ENCODE peak calls at places on chromosomes 5 and 9, in nine cellular contexts. One of them, this sample, is unnamed. For H3K4me1 and H3K27me3, the result is how much of the 10 kb centered on the place peaks cover.

GRCh38 chr9:80592413-80592812 is 1020.6 kb downstream of the TLE4 start:
- DNase-seq in CD4-positive, alpha-beta memory T cell: no peak
- DNase-seq in CD4-positive, CD25-positive, alpha-beta regulatory T cell: no peak
- DNase-seq in colonic mucosa: no peak
- DNase-seq in HCT116: no peak
- DNase-seq in tibial nerve: no peak
- DNase-seq in upper lobe of right lung: no peak
- DNase-seq in left ventricle myocardium inferior: no peak
- DNase-seq in fibroblast of lung: no peak
- DNase-seq in this sample: no peak

GRCh38 chr5:133403741-133404364 is 208.5 kb downstream of the FSTL4 start:
- DNase-seq in colonic mucosa: no peak
- DNase-seq in CD4-positive, alpha-beta memory T cell: no peak
- DNase-seq in CD4-positive, CD25-positive, alpha-beta regulatory T cell: no peak
- DNase-seq in HCT116: no peak
- DNase-seq in fibroblast of lung: no peak
- DNase-seq in upper lobe of right lung: no peak
- DNase-seq in left ventricle myocardium inferior: no peak
- DNase-seq in tibial nerve: no peak
- DNase-seq in this sample: no peak

GRCh38 chr5:34915856-34916192 is 313 bp downstream of the BRIX1 start:
- DNase-seq in fibroblast of lung: no peak
- DNase-seq in left ventricle myocardium inferior: no peak
- DNase-seq in upper lobe of right lung: no peak
- DNase-seq in colonic mucosa: no peak
- DNase-seq in CD4-positive, CD25-positive, alpha-beta regulatory T cell: no peak
- DNase-seq in HCT116: no peak
- DNase-seq in tibial nerve: no peak
- DNase-seq in CD4-positive, alpha-beta memory T cell: no peak
- DNase-seq in this sample: no peak

GRCh38 chr9:111429175-111429574 is 55.0 kb downstream of the ECPAS start:
- DNase-seq in colonic mucosa: no peak
- DNase-seq in left ventricle myocardium inferior: no peak
- DNase-seq in fibroblast of lung: no peak
- DNase-seq in CD4-positive, CD25-positive, alpha-beta regulatory T cell: no peak
- DNase-seq in HCT116: no peak
- DNase-seq in CD4-positive, alpha-beta memory T cell: no peak
- DNase-seq in upper lobe of right lung: no peak
- DNase-seq in tibial nerve: no peak
- DNase-seq in this sample: no peak

GRCh38 chr5:178416919-178417318 is 173.3 kb downstream of the COL23A1 start:
- DNase-seq in colonic mucosa: no peak
- DNase-seq in tibial nerve: no peak
- DNase-seq in upper lobe of right lung: no peak
- DNase-seq in CD4-positive, CD25-positive, alpha-beta regulatory T cell: no peak
- DNase-seq in fibroblast of lung: no peak
- DNase-seq in left ventricle myocardium inferior: no peak
- DNase-seq in HCT116: no peak
- DNase-seq in CD4-positive, alpha-beta memory T cell: no peak
- DNase-seq in this sample: no peak

GRCh38 chr5:1484416-1485319 is 39.1 kb downstream of the LPCAT1 start:
- DNase-seq in CD4-positive, CD25-positive, alpha-beta regulatory T cell: no peak
- DNase-seq in upper lobe of right lung: no peak
- DNase-seq in CD4-positive, alpha-beta memory T cell: no peak
- DNase-seq in colonic mucosa: no peak
- DNase-seq in fibroblast of lung: no peak
- DNase-seq in tibial nerve: no peak
- DNase-seq in left ventricle myocardium inferior: no peak
- DNase-seq in HCT116: no peak
- DNase-seq in this sample: no peak

GRCh38 chr5:121628783-121629182 is 222.9 kb upstream of the FTMT start:
- DNase-seq in CD4-positive, CD25-positive, alpha-beta regulatory T cell: no peak
- DNase-seq in left ventricle myocardium inferior: no peak
- DNase-seq in tibial nerve: no peak
- DNase-seq in fibroblast of lung: peak
- DNase-seq in colonic mucosa: no peak
- DNase-seq in CD4-positive, alpha-beta memory T cell: no peak
- DNase-seq in HCT116: no peak
- DNase-seq in upper lobe of right lung: no peak
- DNase-seq in this sample: no peak

GRCh38 chr9:9645006-9645405 is 967.8 kb downstream of the PTPRD start:
- DNase-seq in tibial nerve: no peak
- DNase-seq in upper lobe of right lung: no peak
- DNase-seq in CD4-positive, alpha-beta memory T cell: no peak
- DNase-seq in fibroblast of lung: no peak
- DNase-seq in CD4-positive, CD25-positive, alpha-beta regulatory T cell: no peak
- DNase-seq in left ventricle myocardium inferior: no peak
- DNase-seq in HCT116: no peak
- DNase-seq in colonic mucosa: no peak
- DNase-seq in this sample: no peak

GRCh38 chr9:124411514-124412227 is 3.6 kb downstream of the PSMB7 start:
- DNase-seq in colonic mucosa: no peak
- DNase-seq in CD4-positive, CD25-positive, alpha-beta regulatory T cell: no peak
- DNase-seq in upper lobe of right lung: no peak
- DNase-seq in CD4-positive, alpha-beta memory T cell: no peak
- DNase-seq in HCT116: no peak
- DNase-seq in left ventricle myocardium inferior: no peak
- DNase-seq in tibial nerve: no peak
- DNase-seq in fibroblast of lung: peak
- DNase-seq in this sample: no peak

GRCh38 chr5:171409164-171410136 is 10.0 kb upstream of the FGF18 start:
- DNase-seq in CD4-positive, alpha-beta memory T cell: no peak
- DNase-seq in left ventricle myocardium inferior: no peak
- DNase-seq in CD4-positive, CD25-positive, alpha-beta regulatory T cell: no peak
- DNase-seq in upper lobe of right lung: no peak
- DNase-seq in tibial nerve: no peak
- DNase-seq in HCT116: no peak
- DNase-seq in fibroblast of lung: no peak
- DNase-seq in colonic mucosa: no peak
- DNase-seq in this sample: no peak

GRCh38 chr5:171401167-171401947 is 13.7 kb downstream of the NPM1 start:
- DNase-seq in colonic mucosa: no peak
- DNase-seq in tibial nerve: no peak
- DNase-seq in fibroblast of lung: no peak
- DNase-seq in left ventricle myocardium inferior: no peak
- DNase-seq in CD4-positive, CD25-positive, alpha-beta regulatory T cell: no peak
- DNase-seq in HCT116: no peak
- DNase-seq in upper lobe of right lung: no peak
- DNase-seq in CD4-positive, alpha-beta memory T cell: no peak
- DNase-seq in this sample: no peak

GRCh38 chr5:171412186-171412585 is 7.3 kb upstream of the FGF18 start:
- DNase-seq in upper lobe of right lung: no peak
- DNase-seq in CD4-positive, alpha-beta memory T cell: no peak
- DNase-seq in left ventricle myocardium inferior: no peak
- DNase-seq in fibroblast of lung: no peak
- DNase-seq in CD4-positive, CD25-positive, alpha-beta regulatory T cell: no peak
- DNase-seq in colonic mucosa: no peak
- DNase-seq in HCT116: no peak
- DNase-seq in tibial nerve: no peak
- DNase-seq in this sample: no peak

GRCh38 chr5:171405615-171406014 is 13.8 kb upstream of the FGF18 start:
- DNase-seq in left ventricle myocardium inferior: no peak
- DNase-seq in CD4-positive, CD25-positive, alpha-beta regulatory T cell: no peak
- DNase-seq in CD4-positive, alpha-beta memory T cell: no peak
- DNase-seq in colonic mucosa: no peak
- DNase-seq in fibroblast of lung: peak
- DNase-seq in upper lobe of right lung: no peak
- DNase-seq in tibial nerve: no peak
- DNase-seq in HCT116: no peak
- DNase-seq in this sample: no peak

DNA sequence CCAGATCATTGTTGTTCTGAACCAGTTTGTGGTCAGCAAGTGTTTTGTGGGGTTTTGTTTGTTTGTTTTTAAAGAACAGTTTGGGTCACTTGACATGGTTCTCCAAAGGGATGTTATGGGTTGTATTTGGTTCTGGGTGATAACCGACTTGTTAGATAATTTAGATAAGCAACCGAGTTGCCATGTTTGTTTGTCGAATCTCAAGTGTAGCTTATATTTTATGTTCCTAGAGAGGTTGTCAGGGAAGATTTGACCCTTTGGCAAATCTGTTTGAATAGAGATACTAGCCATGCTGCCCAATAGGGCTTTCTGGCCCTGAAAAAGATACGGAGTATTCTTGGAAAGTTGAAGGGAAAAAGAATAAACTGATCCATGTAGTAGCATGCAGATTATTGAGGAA is 12.2 kb upstream of the FGF18 start:
- DNase-seq in tibial nerve: no peak
- DNase-seq in colonic mucosa: no peak
- DNase-seq in CD4-positive, CD25-positive, alpha-beta regulatory T cell: no peak
- DNase-seq in HCT116: no peak
- DNase-seq in left ventricle myocardium inferior: no peak
- DNase-seq in upper lobe of right lung: no peak
- DNase-seq in CD4-positive, alpha-beta memory T cell: no peak
- DNase-seq in fibroblast of lung: no peak
- DNase-seq in this sample: no peak
- H3K4me1 ChIP-seq in tibial nerve: under half
- H3K4me1 ChIP-seq in colonic mucosa: under half
- H3K4me1 ChIP-seq in CD4-positive, CD25-positive, alpha-beta regulatory T cell: under half
- H3K4me1 ChIP-seq in HCT116: under half
- H3K4me1 ChIP-seq in left ventricle myocardium inferior: under half
- H3K4me1 ChIP-seq in upper lobe of right lung: under half
- H3K4me1 ChIP-seq in CD4-positive, alpha-beta memory T cell: under half
- H3K4me1 ChIP-seq in fibroblast of lung: under half
- H3K4me1 ChIP-seq in this sample: under half

GRCh38 chr5:93601433-93602175 is 18.6 kb downstream of the NR2F1 start:
- DNase-seq in colonic mucosa: no peak
- DNase-seq in CD4-positive, CD25-positive, alpha-beta regulatory T cell: no peak
- DNase-seq in tibial nerve: no peak
- DNase-seq in HCT116: no peak
- DNase-seq in upper lobe of right lung: no peak
- DNase-seq in CD4-positive, alpha-beta memory T cell: no peak
- DNase-seq in fibroblast of lung: peak
- DNase-seq in left ventricle myocardium inferior: no peak
- DNase-seq in this sample: no peak

GRCh38 chr5:93599427-93600146 is 16.6 kb downstream of the NR2F1 start:
- DNase-seq in colonic mucosa: no peak
- DNase-seq in HCT116: no peak
- DNase-seq in CD4-positive, CD25-positive, alpha-beta regulatory T cell: no peak
- DNase-seq in tibial nerve: no peak
- DNase-seq in left ventricle myocardium inferior: no peak
- DNase-seq in upper lobe of right lung: no peak
- DNase-seq in CD4-positive, alpha-beta memory T cell: no peak
- DNase-seq in fibroblast of lung: peak
- DNase-seq in this sample: no peak

GRCh38 chr5:93602261-93603149 is 19.5 kb downstream of the NR2F1 start:
- DNase-seq in upper lobe of right lung: no peak
- DNase-seq in CD4-positive, alpha-beta memory T cell: no peak
- DNase-seq in fibroblast of lung: no peak
- DNase-seq in HCT116: no peak
- DNase-seq in colonic mucosa: no peak
- DNase-seq in CD4-positive, CD25-positive, alpha-beta regulatory T cell: no peak
- DNase-seq in left ventricle myocardium inferior: no peak
- DNase-seq in tibial nerve: no peak
- DNase-seq in this sample: no peak

GRCh38 chr5:93600409-93601052 is 17.5 kb downstream of the NR2F1 start:
- DNase-seq in colonic mucosa: no peak
- DNase-seq in upper lobe of right lung: no peak
- DNase-seq in HCT116: no peak
- DNase-seq in fibroblast of lung: peak
- DNase-seq in tibial nerve: no peak
- DNase-seq in CD4-positive, CD25-positive, alpha-beta regulatory T cell: no peak
- DNase-seq in CD4-positive, alpha-beta memory T cell: no peak
- DNase-seq in left ventricle myocardium inferior: no peak
- DNase-seq in this sample: no peak

GRCh38 chr5:93601053-93601429 is 18.0 kb downstream of the NR2F1 start:
- DNase-seq in upper lobe of right lung: no peak
- DNase-seq in left ventricle myocardium inferior: no peak
- DNase-seq in HCT116: no peak
- DNase-seq in colonic mucosa: no peak
- DNase-seq in CD4-positive, CD25-positive, alpha-beta regulatory T cell: no peak
- DNase-seq in fibroblast of lung: no peak
- DNase-seq in CD4-positive, alpha-beta memory T cell: no peak
- DNase-seq in tibial nerve: no peak
- DNase-seq in this sample: no peak
- H3K27me3 ChIP-seq in upper lobe of right lung: half or more
- H3K27me3 ChIP-seq in left ventricle myocardium inferior: half or more
- H3K27me3 ChIP-seq in HCT116: under half
- H3K27me3 ChIP-seq in colonic mucosa: half or more
- H3K27me3 ChIP-seq in CD4-positive, CD25-positive, alpha-beta regulatory T cell: half or more
- H3K27me3 ChIP-seq in fibroblast of lung: under half
- H3K27me3 ChIP-seq in CD4-positive, alpha-beta memory T cell: half or more
- H3K27me3 ChIP-seq in tibial nerve: under half
- H3K27me3 ChIP-seq in this sample: half or more

GRCh38 chr9:23825700-23826099 is 340 bp downstream of the ELAVL2 start:
- DNase-seq in upper lobe of right lung: no peak
- DNase-seq in colonic mucosa: no peak
- DNase-seq in HCT116: no peak
- DNase-seq in CD4-positive, CD25-positive, alpha-beta regulatory T cell: no peak
- DNase-seq in CD4-positive, alpha-beta memory T cell: no peak
- DNase-seq in tibial nerve: no peak
- DNase-seq in fibroblast of lung: peak
- DNase-seq in left ventricle myocardium inferior: no peak
- DNase-seq in this sample: no peak

GRCh38 chr9:23829580-23830458 is 3.8 kb upstream of the ELAVL2 start:
- DNase-seq in CD4-positive, CD25-positive, alpha-beta regulatory T cell: no peak
- DNase-seq in upper lobe of right lung: no peak
- DNase-seq in CD4-positive, alpha-beta memory T cell: no peak
- DNase-seq in left ventricle myocardium inferior: no peak
- DNase-seq in HCT116: no peak
- DNase-seq in colonic mucosa: no peak
- DNase-seq in tibial nerve: no peak
- DNase-seq in fibroblast of lung: peak
- DNase-seq in this sample: no peak

GRCh38 chr9:23830949-23831730 is 5.1 kb upstream of the ELAVL2 start:
- DNase-seq in fibroblast of lung: no peak
- DNase-seq in CD4-positive, CD25-positive, alpha-beta regulatory T cell: no peak
- DNase-seq in CD4-positive, alpha-beta memory T cell: no peak
- DNase-seq in left ventricle myocardium inferior: no peak
- DNase-seq in HCT116: no peak
- DNase-seq in tibial nerve: no peak
- DNase-seq in colonic mucosa: no peak
- DNase-seq in upper lobe of right lung: no peak
- DNase-seq in this sample: no peak

GRCh38 chr9:23826120-23826629 is at the start of gene ELAVL2:
- DNase-seq in upper lobe of right lung: peak
- DNase-seq in CD4-positive, alpha-beta memory T cell: peak
- DNase-seq in colonic mucosa: peak
- DNase-seq in left ventricle myocardium inferior: peak
- DNase-seq in CD4-positive, CD25-positive, alpha-beta regulatory T cell: no peak
- DNase-seq in tibial nerve: peak
- DNase-seq in fibroblast of lung: peak
- DNase-seq in HCT116: no peak
- DNase-seq in this sample: no peak

GRCh38 chr9:23830459-23830805 is 4.4 kb upstream of the ELAVL2 start:
- DNase-seq in upper lobe of right lung: no peak
- DNase-seq in HCT116: no peak
- DNase-seq in CD4-positive, alpha-beta memory T cell: no peak
- DNase-seq in fibroblast of lung: no peak
- DNase-seq in tibial nerve: no peak
- DNase-seq in left ventricle myocardium inferior: no peak
- DNase-seq in colonic mucosa: no peak
- DNase-seq in CD4-positive, CD25-positive, alpha-beta regulatory T cell: no peak
- DNase-seq in this sample: no peak
- H3K4me3 ChIP-seq in upper lobe of right lung: no peak
- H3K4me3 ChIP-seq in HCT116: no peak
- H3K4me3 ChIP-seq in CD4-positive, alpha-beta memory T cell: no peak
- H3K4me3 ChIP-seq in fibroblast of lung: no peak
- H3K4me3 ChIP-seq in tibial nerve: no peak
- H3K4me3 ChIP-seq in left ventricle myocardium inferior: no peak
- H3K4me3 ChIP-seq in colonic mucosa: no peak
- H3K4me3 ChIP-seq in CD4-positive, CD25-positive, alpha-beta regulatory T cell: no peak
- H3K4me3 ChIP-seq in this sample: no peak

GRCh38 chr5:17810734-17811133 is 176.5 kb downstream of the TAF11L14 start:
- DNase-seq in HCT116: no peak
- DNase-seq in upper lobe of right lung: no peak
- DNase-seq in CD4-positive, alpha-beta memory T cell: no peak
- DNase-seq in colonic mucosa: no peak
- DNase-seq in CD4-positive, CD25-positive, alpha-beta regulatory T cell: no peak
- DNase-seq in fibroblast of lung: no peak
- DNase-seq in tibial nerve: no peak
- DNase-seq in left ventricle myocardium inferior: no peak
- DNase-seq in this sample: no peak
- H3K4me1 ChIP-seq in HCT116: under half
- H3K4me1 ChIP-seq in upper lobe of right lung: under half
- H3K4me1 ChIP-seq in CD4-positive, alpha-beta memory T cell: under half
- H3K4me1 ChIP-seq in colonic mucosa: under half
- H3K4me1 ChIP-seq in CD4-positive, CD25-positive, alpha-beta regulatory T cell: under half
- H3K4me1 ChIP-seq in fibroblast of lung: under half
- H3K4me1 ChIP-seq in tibial nerve: under half
- H3K4me1 ChIP-seq in left ventricle myocardium inferior: under half
- H3K4me1 ChIP-seq in this sample: under half